ENCODE peak calls at places on chromosome 10, in four cellular contexts. K is left colon, E is hippocampal formation, O is nephron progenitor cell. H is an unnamed sample.

GRCh38 chr10:70348228-70348850 is 34.1 kb downstream of the LRRC20 start:
- DNase-seq in K (peak), E (peak), O (peak), H (no peak)

GRCh38 chr10:79983286-79983909 is 34.5 kb upstream of the SFTPD start:
- DNase-seq in O (no peak), K (no peak), E (no peak), H (no peak)

GRCh38 chr10:125448596-125448995 is 234.4 kb downstream of the TEX36 start:
- DNase-seq in E (no peak), K (peak), O (peak), H (no peak)

GRCh38 chr10:58266003-58266825 is 1.5 kb downstream of the IPMK start:
- DNase-seq in O (no peak), E (no peak), K (no peak), H (no peak)

GRCh38 chr10:6702030-6702429 is 122.0 kb upstream of the PRKCQ start:
- DNase-seq in K (no peak), E (no peak), O (no peak), H (no peak)

GRCh38 chr10:112209534-112210200 is 26.1 kb upstream of the GPAM start:
- DNase-seq in E (no peak), K (no peak), O (no peak), H (no peak)

GRCh38 chr10:92750788-92751533 is 61.2 kb downstream of the HHEX start:
- DNase-seq in O (no peak), K (no peak), E (no peak), H (no peak)

GRCh38 chr10:6580279-6581029 is 378 bp upstream of the PRKCQ start:
- DNase-seq in K (peak), E (peak), O (peak), H (peak)

GRCh38 chr10:11668847-11669610 is 57.6 kb upstream of the USP6NL start:
- DNase-seq in K (no peak), E (no peak), O (no peak), H (no peak)

GRCh38 chr10:57696641-57697040 is 571.1 kb downstream of the IPMK start:
- DNase-seq in E (no peak), K (no peak), O (no peak), H (no peak)

GRCh38 chr10:76779821-76780281 is 857.8 kb downstream of the KCNMA1 start:
- DNase-seq in O (no peak), K (no peak), E (no peak), H (no peak)

GRCh38 chr10:103197177-103197576 is 4.1 kb upstream of the NT5C2 start:
- DNase-seq in E (no peak), K (no peak), O (no peak), H (no peak)

GRCh38 chr10:50740351-50740688 is 584 bp downstream of the ASAH2B start:
- DNase-seq in K (no peak), O (no peak), E (no peak), H (no peak)

GRCh38 chr10:64209574-64209973 is 688.4 kb downstream of the REEP3 start:
- DNase-seq in O (no peak), K (peak), E (no peak), H (no peak)

GRCh38 chr10:113987805-113988204 is 55.9 kb upstream of the ADRB1 start:
- DNase-seq in K (peak), O (no peak), E (no peak), H (no peak)

GRCh38 chr10:121774813-121775212 is 153.0 kb downstream of the ATE1 start:
- DNase-seq in K (no peak), E (no peak), O (no peak), H (no peak)

GRCh38 chr10:102673961-102674511 is 29.8 kb downstream of the TRIM8 start:
- DNase-seq in O (peak), E (peak), K (no peak), H (peak)

GRCh38 chr10:13944901-13945300 is 358.1 kb downstream of the PRPF18 start:
- DNase-seq in E (no peak), K (no peak), O (no peak), H (no peak)

GRCh38 chr10:483266-483665 is 206.2 kb downstream of the DIP2C start:
- DNase-seq in K (no peak), E (no peak), O (no peak), H (no peak)

GRCh38 chr10:79305515-79305914 is 41.8 kb upstream of the PPIF start:
- DNase-seq in E (no peak), O (no peak), K (no peak), H (no peak)

GRCh38 chr10:95214793-95215192 is 20.8 kb downstream of the ACSM6 start:
- DNase-seq in E (no peak), O (no peak), K (no peak), H (no peak)

GRCh38 chr10:10902951-10903350 is 114.7 kb upstream of the CELF2 start:
- DNase-seq in O (no peak), E (no peak), K (no peak), H (no peak)

GRCh38 chr10:7092603-7093002 is 318.2 kb downstream of the SFMBT2 start:
- DNase-seq in E (no peak), K (no peak), O (no peak), H (no peak)

GRCh38 chr10:131743190-131744151 is 157.3 kb upstream of the PPP2R2D start:
- DNase-seq in O (peak), E (no peak), K (no peak), H (no peak)